ENCODE peak calls at places on chromosome 11, in nine cellular contexts. D, F, M, G, R, H, W, Z and T are unnamed samples.

GRCh38 chr11:70480711-70481110 is 82.4 kb downstream of the CTTN start:
- DNase-seq in D (no peak), F (no peak), M (no peak), G (no peak), R (no peak), H (no peak), W (no peak), Z (no peak), T (no peak)

GRCh38 chr11:10674991-10675440 is 18.5 kb downstream of the IRAG1 start:
- DNase-seq in D (no peak), F (no peak), M (no peak), G (no peak), R (no peak), H (no peak), W (peak; percentile 65), Z (no peak), T (no peak)

GRCh38 chr11:120710354-120711187 is 199.0 kb downstream of the GRIK4 start:
- DNase-seq in D (peak; percentile 4), F (peak; percentile 62), M (no peak), G (peak; percentile 76), R (peak; percentile 55), H (peak; percentile 87), W (peak; percentile 90), Z (peak; percentile 83), T (no peak)

GRCh38 chr11:35682230-35683195 is 19.9 kb downstream of the TRIM44 start:
- DNase-seq in D (no peak), F (no peak), M (no peak), G (no peak), R (no peak), H (peak; percentile 67), W (peak; percentile 30), Z (no peak), T (no peak)

GRCh38 chr11:128471138-128471661 is 116.2 kb downstream of the ETS1 start:
- DNase-seq in D (no peak), F (no peak), M (peak; percentile 57), G (no peak), R (no peak), H (no peak), W (no peak), Z (no peak), T (no peak)

GRCh38 chr11:19093976-19094375 is 23.0 kb upstream of the ZDHHC13 start:
- DNase-seq in D (no peak), F (no peak), M (no peak), G (no peak), R (no peak), H (peak; percentile 85), W (peak; percentile 73), Z (no peak), T (no peak)

GRCh38 chr11:3808846-3809623 is 675 bp downstream of the PGAP2 start:
- DNase-seq in D (peak; percentile 91), F (peak; percentile 37), M (peak; percentile 42), G (peak; percentile 80), R (no peak), H (peak; percentile 82), W (peak; percentile 57), Z (no peak), T (no peak)

GRCh38 chr11:5237384-5237783 is 3.1 kb upstream of the HBD start:
- DNase-seq in D (no peak), F (no peak), M (no peak), G (no peak), R (no peak), H (no peak), W (no peak), Z (no peak), T (no peak)

GRCh38 chr11:108565653-108566052 is 27.9 kb downstream of the EXPH5 start:
- DNase-seq in D (no peak), F (no peak), M (no peak), G (no peak), R (no peak), H (no peak), W (no peak), Z (no peak), T (no peak)

GRCh38 chr11:6455070-6455469 is 14.3 kb upstream of the HPX start:
- DNase-seq in D (no peak), F (no peak), M (no peak), G (no peak), R (no peak), H (no peak), W (no peak), Z (no peak), T (no peak)

GRCh38 chr11:68978626-68978930 is 2.2 kb downstream of the MRGPRD start:
- DNase-seq in D (no peak), F (no peak), M (no peak), G (no peak), R (no peak), H (no peak), W (no peak), Z (no peak), T (no peak)

GRCh38 chr11:20042025-20042639 is 118.1 kb downstream of the DBX1 start:
- DNase-seq in D (peak; percentile 28), F (no peak), M (no peak), G (no peak), R (no peak), H (peak; percentile 65), W (peak; percentile 46), Z (peak; percentile 55), T (no peak)

GRCh38 chr11:119550330-119550729 is 127.4 kb upstream of the THY1 start:
- DNase-seq in D (no peak), F (no peak), M (no peak), G (no peak), R (no peak), H (no peak), W (no peak), Z (no peak), T (no peak)

GRCh38 chr11:125890447-125891100 is 3.1 kb downstream of the HYLS1 start:
- DNase-seq in D (no peak), F (no peak), M (no peak), G (no peak), R (no peak), H (no peak), W (peak; percentile 38), Z (no peak), T (no peak)

GRCh38 chr11:108870373-108871020 is 205.6 kb downstream of the DDX10 start:
- DNase-seq in D (no peak), F (peak; percentile 47), M (no peak), G (no peak), R (no peak), H (peak; percentile 82), W (peak; percentile 87), Z (peak; percentile 57), T (no peak)

GRCh38 chr11:133747409-133747808 is 97.9 kb downstream of the SPATA19 start:
- DNase-seq in D (no peak), F (no peak), M (no peak), G (no peak), R (no peak), H (no peak), W (no peak), Z (no peak), T (no peak)

GRCh38 chr11:47858169-47858543 is 10.0 kb upstream of the NUP160 start:
- DNase-seq in D (peak; percentile 72), F (peak; percentile 60), M (no peak), G (no peak), R (peak; percentile 55), H (peak; percentile 51), W (peak; percentile 76), Z (no peak), T (no peak)

GRCh38 chr11:68014157-68014965 is 4.2 kb downstream of the ALDH3B1 start:
- DNase-seq in D (peak; percentile 89), F (peak; percentile 69), M (no peak), G (no peak), R (peak; percentile 45), H (peak; percentile 91), W (peak; percentile 90), Z (peak; percentile 77), T (no peak)

GRCh38 chr11:17280494-17281127 is 4.1 kb downstream of the NUCB2 start:
- DNase-seq in D (no peak), F (peak; percentile 35), M (no peak), G (no peak), R (no peak), H (no peak), W (no peak), Z (no peak), T (no peak)

GRCh38 chr11:111539426-111540113 is 950 bp upstream of the LAYN start:
- DNase-seq in D (no peak), F (no peak), M (no peak), G (peak; percentile 31), R (no peak), H (no peak), W (no peak), Z (no peak), T (peak; percentile 53)

GRCh38 chr11:118892515-118892914 is 8.8 kb downstream of the CXCR5 start:
- DNase-seq in D (no peak), F (no peak), M (no peak), G (no peak), R (no peak), H (no peak), W (no peak), Z (no peak), T (no peak)

GRCh38 chr11:8060801-8061554 is 20.0 kb upstream of the TUB start:
- DNase-seq in D (no peak), F (no peak), M (no peak), G (no peak), R (peak; percentile 80), H (no peak), W (peak; percentile 54), Z (peak; percentile 72), T (no peak)

GRCh38 chr11:8692417-8692816 is 9.8 kb downstream of the RPL27A start:
- DNase-seq in D (no peak), F (no peak), M (no peak), G (no peak), R (no peak), H (no peak), W (no peak), Z (no peak), T (peak; percentile 5)

GRCh38 chr11:87063982-87064381 is 26.2 kb downstream of the TMEM135 start:
- DNase-seq in D (no peak), F (no peak), M (no peak), G (no peak), R (no peak), H (peak; percentile 10), W (peak; percentile 53), Z (peak; percentile 29), T (no peak)

GRCh38 chr11:122671270-122671906 is 15.9 kb downstream of the UBASH3B start:
- DNase-seq in D (no peak), F (no peak), M (no peak), G (no peak), R (no peak), H (no peak), W (peak; percentile 60), Z (peak; percentile 82), T (no peak)